ENCODE peak calls at places on chromosome 22, in six cellular contexts. S is HFFc6, M is brain microvascular endothelial cell, A is Peyer's patch, L is neural crest cell, F is psoas muscle. I is an unnamed sample.

GRCh38 chr22:49230194-49230577 is 597.5 kb downstream of the BRD1 start:
- DNase-seq in S (no peak), M (no peak), A (no peak), L (peak; percentile 32), F (no peak), I (no peak)

GRCh38 chr22:45198463-45198795 is 34.7 kb downstream of the NUP50 start:
- DNase-seq in S (no peak), M (no peak), A (no peak), L (no peak), F (no peak), I (no peak)

GRCh38 chr22:48475661-48476345 is 1351.9 kb downstream of the BRD1 start:
- DNase-seq in S (no peak), M (no peak), A (peak; percentile 33), L (no peak), F (no peak), I (no peak)

GRCh38 chr22:44360686-44361381 is 48.1 kb upstream of the SHISAL1 start:
- DNase-seq in S (peak; percentile 75), M (peak; percentile 44), A (no peak), L (no peak), F (peak; percentile 60), I (peak; percentile 60)

GRCh38 chr22:44620129-44620840 is 81.7 kb upstream of the PRR5 start:
- DNase-seq in S (no peak), M (peak; percentile 49), A (peak; percentile 87), L (peak; percentile 71), F (peak; percentile 71), I (peak; percentile 54)

GRCh38 chr22:39664485-39665200 is 94.1 kb downstream of the CACNA1I start:
- DNase-seq in S (no peak), M (no peak), A (no peak), L (peak; percentile 18), F (no peak), I (no peak)

GRCh38 chr22:43994006-43994405 is 30.1 kb upstream of the PARVB start:
- DNase-seq in S (no peak), M (no peak), A (no peak), L (no peak), F (no peak), I (no peak)

GRCh38 chr22:44331881-44332714 is 19.3 kb upstream of the SHISAL1 start:
- DNase-seq in S (no peak), M (no peak), A (no peak), L (peak; percentile 38), F (no peak), I (no peak)

GRCh38 chr22:45262195-45262930 is 21.7 kb upstream of the KIAA0930 start:
- DNase-seq in S (no peak), M (no peak), A (no peak), L (no peak), F (no peak), I (no peak)

GRCh38 chr22:17738386-17739128 is 35.7 kb downstream of the BID start:
- DNase-seq in S (no peak), M (no peak), A (no peak), L (no peak), F (no peak), I (no peak)

GRCh38 chr22:44916281-44917231 is 93.2 kb downstream of the PHF21B start:
- DNase-seq in S (no peak), M (no peak), A (peak; percentile 34), L (no peak), F (no peak), I (no peak)

GRCh38 chr22:19109198-19110063 is 12.8 kb downstream of the DGCR2 start:
- DNase-seq in S (no peak), M (no peak), A (peak; percentile 83), L (no peak), F (no peak), I (peak; percentile 66)

DNA sequence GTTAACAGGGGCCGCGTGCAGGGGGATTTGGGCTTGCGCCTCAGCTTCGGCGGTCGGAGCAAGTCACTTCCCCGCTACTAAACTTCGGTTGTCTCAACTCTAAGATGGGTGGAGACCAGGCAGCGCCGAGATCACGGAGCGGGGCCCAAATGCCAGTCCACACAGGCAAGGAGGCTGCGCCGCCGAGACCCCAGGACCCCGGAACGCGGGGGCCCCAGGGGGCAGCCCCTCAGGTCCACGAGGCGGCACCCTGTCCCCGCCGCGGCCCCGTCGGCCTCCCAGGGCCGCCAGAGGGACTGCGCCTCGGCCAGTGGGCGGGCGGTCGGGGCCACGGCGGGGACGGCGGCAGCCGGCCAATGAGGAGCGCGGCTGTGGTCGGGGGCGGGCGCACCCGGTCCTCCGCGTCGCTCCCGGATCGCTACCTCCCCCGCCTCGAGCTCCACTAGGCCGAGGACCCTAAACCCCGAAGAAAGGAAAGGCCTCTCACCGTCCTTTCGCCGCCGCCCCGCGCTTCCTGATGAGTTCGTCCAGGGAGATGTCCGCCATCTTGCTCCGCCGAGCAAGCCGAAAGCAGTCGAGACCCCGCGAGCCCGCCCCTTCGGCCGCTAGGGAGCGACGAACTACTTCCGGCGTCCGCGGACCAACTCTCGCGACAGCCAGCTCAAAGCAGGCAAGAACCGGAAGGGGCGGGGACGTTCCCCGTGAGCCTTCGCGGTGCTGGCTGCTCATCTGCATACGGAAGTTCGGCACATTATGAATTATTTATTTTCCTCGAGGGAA is at the start of gene POLDIP3:
- DNase-seq in S (peak; percentile 98), M (peak; percentile 97), A (peak; percentile 100), L (peak; percentile 97), F (peak; percentile 100), I (peak; percentile 99)
- TF ChIP-seq CTCF in S (peak; percentile 70), M (peak; percentile 44), A (peak; percentile 50), L (peak; percentile 39), F (no peak), I (peak; percentile 20)

GRCh38 chr22:32674925-32675825 is 126.3 kb upstream of the TIMP3 start:
- DNase-seq in S (no peak), M (no peak), A (no peak), L (no peak), F (peak; percentile 62), I (no peak)
- TF ChIP-seq CTCF in S (peak; percentile 28), M (peak; percentile 35), A (no peak), L (no peak), F (no peak), I (no peak)

GRCh38 chr22:34588893-34589545 is 476.9 kb upstream of the ISX start:
- DNase-seq in S (no peak), M (no peak), A (no peak), L (no peak), F (no peak), I (no peak)

GRCh38 chr22:34592341-34592740 is 473.6 kb upstream of the ISX start:
- DNase-seq in S (no peak), M (no peak), A (no peak), L (no peak), F (no peak), I (no peak)

DNA sequence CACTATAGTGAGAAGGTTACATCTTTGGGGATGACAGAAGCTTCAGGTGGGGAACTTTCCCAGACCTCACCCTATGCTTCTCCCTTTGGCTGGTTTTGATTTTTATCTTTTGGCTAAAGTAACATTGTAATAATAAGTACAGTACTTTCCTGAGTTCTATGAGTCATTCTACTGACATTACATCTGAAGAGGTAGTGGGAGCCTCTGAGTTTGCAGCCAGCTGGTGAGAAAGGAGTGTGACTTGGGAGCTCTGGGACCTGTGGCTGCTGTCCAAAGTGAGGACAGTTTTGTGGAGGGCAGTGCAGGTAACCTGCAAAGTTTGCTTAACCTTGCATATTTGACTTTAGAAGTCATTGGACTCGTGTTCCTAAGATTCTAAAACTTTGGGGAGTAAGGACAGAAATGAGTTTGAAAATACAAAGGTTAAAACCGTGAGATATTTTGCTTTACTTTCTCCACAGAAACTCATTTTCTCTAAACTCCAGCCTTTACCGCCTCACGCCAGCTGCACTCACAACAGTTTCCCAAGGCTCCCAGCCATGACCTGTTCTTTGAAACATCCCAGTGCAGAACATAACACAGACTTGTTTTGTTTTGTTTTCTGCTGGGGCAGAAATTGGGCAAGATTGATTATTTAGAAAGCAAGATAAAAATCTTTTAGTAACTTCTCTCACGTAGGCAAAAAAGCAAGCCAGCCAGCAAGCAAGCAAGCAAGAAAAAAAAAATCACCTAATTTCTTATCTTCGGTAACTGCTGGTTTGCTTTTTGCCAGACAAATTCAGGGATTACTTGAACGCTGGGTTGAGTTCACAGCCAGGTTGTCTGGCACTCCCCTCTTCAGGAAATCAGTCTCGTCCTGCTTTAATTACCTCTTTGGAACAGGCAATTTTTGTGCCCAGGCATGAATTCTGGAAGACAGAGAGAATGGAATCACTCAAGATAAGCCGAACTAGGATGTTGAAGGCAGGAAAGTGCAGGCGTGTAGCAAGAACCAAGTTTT is 478.3 kb upstream of the ISX start:
- DNase-seq in S (no peak), M (no peak), A (no peak), L (no peak), F (no peak), I (no peak)
- TF ChIP-seq CTCF in S (no peak), M (no peak), A (no peak), L (no peak), F (no peak), I (no peak)

GRCh38 chr22:37021710-37022482 is 2.4 kb downstream of the MPST start:
- DNase-seq in S (peak; percentile 13), M (no peak), A (peak; percentile 84), L (peak; percentile 35), F (peak; percentile 68), I (no peak)
- TF ChIP-seq CTCF in S (peak; percentile 93), M (peak; percentile 89), A (peak; percentile 72), L (peak; percentile 70), F (peak; percentile 57), I (peak; percentile 60)

GRCh38 chr22:24975813-24976341 is 23.4 kb downstream of the KIAA1671 start:
- DNase-seq in S (no peak), M (no peak), A (no peak), L (no peak), F (peak; percentile 91), I (peak; percentile 90)
- TF ChIP-seq CTCF in S (no peak), M (no peak), A (no peak), L (no peak), F (no peak), I (no peak)

GRCh38 chr22:21629262-21630149 is at the start of gene YDJC:
- DNase-seq in S (peak; percentile 86), M (peak; percentile 85), A (peak; percentile 98), L (peak; percentile 96), F (peak; percentile 97), I (peak; percentile 83)
- TF ChIP-seq CTCF in S (peak; percentile 94), M (peak; percentile 75), A (peak; percentile 79), L (peak; percentile 61), F (peak; percentile 19), I (peak; percentile 96)

DNA sequence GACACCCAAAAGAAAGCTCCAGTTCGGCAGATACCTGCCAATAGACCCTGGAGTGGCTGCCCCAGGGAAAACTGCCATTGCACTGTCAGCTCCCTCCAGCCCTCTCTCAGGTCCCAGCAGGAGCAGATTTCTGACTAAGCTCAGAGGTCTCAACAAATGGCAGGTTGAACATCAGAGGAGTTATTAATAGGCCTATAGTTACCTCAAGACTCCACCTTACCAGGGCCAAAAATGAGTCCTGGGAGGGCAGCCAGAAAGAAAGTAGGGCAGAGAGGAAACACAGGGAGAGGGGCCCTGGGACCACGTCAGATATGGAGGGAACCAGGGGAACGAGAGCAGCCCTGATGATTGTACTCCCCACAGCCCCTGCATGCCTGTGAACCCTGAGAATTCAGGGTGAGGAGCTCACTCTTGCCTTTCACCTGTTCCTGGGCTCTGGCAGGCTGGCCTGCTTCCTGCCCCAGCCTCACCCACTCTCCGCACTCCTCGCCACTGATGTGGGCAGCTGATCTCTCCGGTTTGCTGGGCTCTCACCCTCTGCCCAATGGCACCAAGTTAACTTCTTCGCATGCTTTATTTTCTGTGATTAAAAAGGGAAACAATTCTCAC is 4.3 kb upstream of the RGL4 start:
- DNase-seq in S (no peak), M (no peak), A (no peak), L (no peak), F (no peak), I (no peak)
- TF ChIP-seq CTCF in S (no peak), M (no peak), A (no peak), L (no peak), F (no peak), I (no peak)

I was measured in tibial artery.